ENCODE peak calls at places on chromosomes 5 and 9, in nine cellular contexts. C, F, R, N, X, V, J, H and S are unnamed samples.

GRCh38 chr5:83531661-83532060 is 60.1 kb downstream of the VCAN start:
- DNase-seq in C (no peak), F (no peak), R (no peak), N (no peak), X (no peak), V (no peak), J (no peak), H (no peak), S (no peak)

GRCh38 chr9:110832916-110833315 is 164.3 kb downstream of the MUSK start:
- DNase-seq in C (no peak), F (no peak), R (no peak), N (no peak), X (no peak), V (no peak), J (no peak), H (no peak), S (no peak)

GRCh38 chr5:79189439-79190234 is 46.3 kb upstream of the JMY start:
- DNase-seq in C (no peak), F (no peak), R (no peak), N (no peak), X (no peak), V (no peak), J (no peak), H (no peak), S (no peak)

GRCh38 chr9:136687721-136688223 is 515 bp upstream of the AGPAT2 start:
- DNase-seq in C (no peak), F (peak; percentile 92), R (no peak), N (no peak), X (no peak), V (no peak), J (no peak), H (peak; percentile 96), S (no peak)

GRCh38 chr5:5372511-5372910 is 50.0 kb upstream of the ICE1 start:
- DNase-seq in C (no peak), F (no peak), R (no peak), N (no peak), X (no peak), V (no peak), J (no peak), H (no peak), S (no peak)

GRCh38 chr5:124402144-124402581 is 344.3 kb downstream of the ZNF608 start:
- DNase-seq in C (no peak), F (peak; percentile 87), R (no peak), N (no peak), X (no peak), V (peak; percentile 45), J (no peak), H (no peak), S (no peak)

GRCh38 chr9:96490534-96491078 is 40.6 kb downstream of the HABP4 start:
- DNase-seq in C (no peak), F (no peak), R (no peak), N (no peak), X (no peak), V (no peak), J (no peak), H (no peak), S (no peak)

GRCh38 chr5:139282195-139282557 is 11.4 kb upstream of the MATR3 start:
- DNase-seq in C (no peak), F (no peak), R (no peak), N (no peak), X (no peak), V (no peak), J (no peak), H (no peak), S (no peak)

GRCh38 chr5:87413116-87413645 is 451 bp upstream of the CCNH start:
- DNase-seq in C (no peak), F (no peak), R (no peak), N (no peak), X (no peak), V (no peak), J (no peak), H (no peak), S (no peak)

GRCh38 chr5:156326718-156327259 is at the start of gene SGCD:
- DNase-seq in C (peak; percentile 38), F (peak; percentile 90), R (peak; percentile 86), N (peak; percentile 40), X (no peak), V (peak; percentile 88), J (peak; percentile 82), H (peak; percentile 51), S (no peak)

GRCh38 chr9:89839427-89839826 is 234.6 kb downstream of the GADD45G start:
- DNase-seq in C (no peak), F (peak; percentile 62), R (no peak), N (no peak), X (no peak), V (no peak), J (no peak), H (no peak), S (no peak)

GRCh38 chr5:66306105-66306843 is 162.2 kb downstream of the SREK1 start:
- DNase-seq in C (no peak), F (no peak), R (peak; percentile 72), N (peak; percentile 77), X (peak; percentile 63), V (peak; percentile 51), J (no peak), H (peak; percentile 63), S (no peak)

GRCh38 chr9:136860933-136861873 is 4.9 kb downstream of the EDF1 start:
- DNase-seq in C (no peak), F (no peak), R (peak; percentile 61), N (no peak), X (no peak), V (peak; percentile 24), J (peak; percentile 77), H (peak; percentile 45), S (no peak)

GRCh38 chr5:143758015-143758414 is 53.9 kb upstream of the HMHB1 start:
- DNase-seq in C (no peak), F (no peak), R (no peak), N (no peak), X (no peak), V (no peak), J (no peak), H (no peak), S (no peak)

GRCh38 chr9:135036861-135037465 is 50.5 kb upstream of the OLFM1 start:
- DNase-seq in C (no peak), F (peak; percentile 62), R (peak; percentile 46), N (no peak), X (no peak), V (no peak), J (peak; percentile 70), H (peak; percentile 3), S (peak; percentile 41)

GRCh38 chr5:93674138-93674537 is 67.3 kb downstream of the POU5F2 start:
- DNase-seq in C (no peak), F (no peak), R (no peak), N (no peak), X (no peak), V (no peak), J (no peak), H (no peak), S (no peak)

GRCh38 chr5:154221371-154221896 is 30.9 kb downstream of the GALNT10 start:
- DNase-seq in C (no peak), F (no peak), R (no peak), N (no peak), X (peak; percentile 37), V (peak; percentile 48), J (no peak), H (no peak), S (peak; percentile 58)

GRCh38 chr9:133682961-133683493 is 46.9 kb downstream of the DBH start:
- DNase-seq in C (no peak), F (no peak), R (no peak), N (no peak), X (no peak), V (peak; percentile 58), J (no peak), H (no peak), S (no peak)

GRCh38 chr5:6516823-6517222 is 68.2 kb downstream of the UBE2QL1 start:
- DNase-seq in C (no peak), F (no peak), R (no peak), N (no peak), X (no peak), V (no peak), J (no peak), H (no peak), S (no peak)

GRCh38 chr9:84271004-84271886 is 69.3 kb downstream of the SLC28A3 start:
- DNase-seq in C (peak; percentile 26), F (peak; percentile 86), R (peak; percentile 76), N (no peak), X (no peak), V (peak; percentile 54), J (no peak), H (no peak), S (no peak)

GRCh38 chr9:125841444-125841843 is 94.3 kb downstream of the PBX3 start:
- DNase-seq in C (no peak), F (no peak), R (no peak), N (no peak), X (no peak), V (no peak), J (no peak), H (no peak), S (no peak)

GRCh38 chr9:35812025-35812602 is at the start of gene SPAG8:
- DNase-seq in C (peak; percentile 85), F (peak; percentile 99), R (peak; percentile 98), N (peak; percentile 98), X (peak; percentile 38), V (peak; percentile 98), J (peak; percentile 96), H (peak; percentile 94), S (peak; percentile 89)
- TF ChIP-seq POLR2A in C (peak; percentile 50), F (no peak), R (no peak), N (peak; percentile 51), X (no peak), V (peak; percentile 53), J (no peak), H (peak; percentile 23), S (no peak)

GRCh38 chr9:120851386-120851922 is 8.7 kb upstream of the PSMD5 start:
- DNase-seq in C (no peak), F (no peak), R (no peak), N (no peak), X (no peak), V (no peak), J (no peak), H (no peak), S (no peak)
- TF ChIP-seq POLR2A in C (no peak), F (no peak), R (no peak), N (no peak), X (no peak), V (no peak), J (no peak), H (no peak), S (no peak)

DNA sequence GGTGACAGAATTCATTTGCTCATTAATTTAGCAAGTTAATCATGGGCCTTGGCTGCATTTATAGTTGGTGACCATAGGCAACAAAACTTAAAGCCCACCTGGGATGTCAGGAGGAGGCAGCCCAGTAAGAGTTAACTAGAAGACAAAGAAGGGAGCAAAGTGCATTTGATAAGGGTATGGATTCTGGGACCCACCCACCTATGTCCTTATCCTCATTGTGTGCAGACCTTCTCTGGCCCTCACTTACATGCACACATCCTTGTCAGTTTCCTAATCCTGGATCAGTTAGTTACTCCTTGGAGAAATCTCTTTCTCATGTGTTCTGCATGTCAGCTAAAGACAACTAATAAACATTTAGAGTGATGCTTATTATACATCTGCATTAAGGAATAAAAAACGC is 24.6 kb downstream of the MEF2C start:
- DNase-seq in C (no peak), F (no peak), R (no peak), N (no peak), X (no peak), V (no peak), J (no peak), H (no peak), S (no peak)
- TF ChIP-seq POLR2A in C (no peak), F (no peak), R (no peak), N (no peak), X (no peak), V (no peak), J (no peak), H (no peak), S (no peak)

DNA sequence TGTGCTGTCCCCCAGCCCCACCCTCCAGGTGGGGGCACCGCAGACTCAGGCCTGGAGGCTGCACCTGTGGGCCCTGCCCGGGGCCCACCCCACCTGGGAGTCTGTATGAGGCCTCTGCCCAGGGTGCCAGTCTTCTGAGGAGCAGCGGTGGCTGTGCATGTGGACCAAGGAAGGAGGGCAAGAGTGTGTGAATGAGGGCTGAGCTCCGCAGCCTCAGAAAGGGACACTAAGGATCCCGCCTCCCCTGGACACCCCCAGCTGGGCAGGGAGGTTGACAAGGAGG is 19.1 kb downstream of the FGD3 start:
- DNase-seq in C (no peak), F (peak; percentile 43), R (no peak), N (no peak), X (no peak), V (no peak), J (peak; percentile 48), H (no peak), S (peak; percentile 46)
- TF ChIP-seq POLR2A in C (no peak), F (no peak), R (no peak), N (no peak), X (no peak), V (no peak), J (no peak), H (no peak), S (no peak)